ENCODE peak calls at places on chromosomes 1 and 21, in seven cellular contexts. One of them, this sample, is unnamed.

GRCh38 chr1:228697209-228698016 is 37.9 kb upstream of the RHOU start:
- DNase-seq in mesendoderm: no peak
- DNase-seq in aorta: peak; percentile 86
- DNase-seq in effector memory CD8-positive, alpha-beta T cell: no peak
- DNase-seq in HFF-Myc: peak; percentile 41
- DNase-seq in EL: peak; percentile 29
- DNase-seq in glutamatergic neuron: no peak
- DNase-seq in this sample: no peak

GRCh38 chr1:44359234-44359937 is 4.3 kb upstream of the ERI3 start:
- DNase-seq in mesendoderm: no peak
- DNase-seq in aorta: no peak
- DNase-seq in effector memory CD8-positive, alpha-beta T cell: no peak
- DNase-seq in HFF-Myc: no peak
- DNase-seq in EL: peak; percentile 18
- DNase-seq in glutamatergic neuron: no peak
- DNase-seq in this sample: no peak

GRCh38 chr21:40902299-40902698 is 55.3 kb upstream of the DSCAM start:
- DNase-seq in mesendoderm: no peak
- DNase-seq in aorta: no peak
- DNase-seq in effector memory CD8-positive, alpha-beta T cell: no peak
- DNase-seq in HFF-Myc: no peak
- DNase-seq in EL: no peak
- DNase-seq in glutamatergic neuron: no peak
- DNase-seq in this sample: no peak

GRCh38 chr21:34949045-34949444 is 100.1 kb downstream of the RUNX1 start:
- DNase-seq in mesendoderm: no peak
- DNase-seq in aorta: no peak
- DNase-seq in effector memory CD8-positive, alpha-beta T cell: no peak
- DNase-seq in HFF-Myc: no peak
- DNase-seq in EL: no peak
- DNase-seq in glutamatergic neuron: no peak
- DNase-seq in this sample: no peak

GRCh38 chr1:75097686-75098085 is 36.5 kb upstream of the LHX8 start:
- DNase-seq in mesendoderm: no peak
- DNase-seq in aorta: no peak
- DNase-seq in effector memory CD8-positive, alpha-beta T cell: no peak
- DNase-seq in HFF-Myc: no peak
- DNase-seq in EL: no peak
- DNase-seq in glutamatergic neuron: no peak
- DNase-seq in this sample: no peak

GRCh38 chr1:230909974-230910754 is 41.8 kb upstream of the C1orf198 start:
- DNase-seq in mesendoderm: no peak
- DNase-seq in aorta: peak; percentile 87
- DNase-seq in effector memory CD8-positive, alpha-beta T cell: no peak
- DNase-seq in HFF-Myc: no peak
- DNase-seq in EL: no peak
- DNase-seq in glutamatergic neuron: no peak
- DNase-seq in this sample: no peak

GRCh38 chr21:45110873-45111624 is 36.7 kb downstream of the ADARB1 start:
- DNase-seq in mesendoderm: no peak
- DNase-seq in aorta: no peak
- DNase-seq in effector memory CD8-positive, alpha-beta T cell: no peak
- DNase-seq in HFF-Myc: no peak
- DNase-seq in EL: no peak
- DNase-seq in glutamatergic neuron: no peak
- DNase-seq in this sample: no peak

GRCh38 chr21:25925064-25925463 is 190.3 kb downstream of the GABPA start:
- DNase-seq in mesendoderm: no peak
- DNase-seq in aorta: no peak
- DNase-seq in effector memory CD8-positive, alpha-beta T cell: no peak
- DNase-seq in HFF-Myc: no peak
- DNase-seq in EL: no peak
- DNase-seq in glutamatergic neuron: no peak
- DNase-seq in this sample: no peak

GRCh38 chr21:42892582-42892930 is 553 bp upstream of the NDUFV3 start:
- DNase-seq in mesendoderm: no peak
- DNase-seq in aorta: no peak
- DNase-seq in effector memory CD8-positive, alpha-beta T cell: no peak
- DNase-seq in HFF-Myc: no peak
- DNase-seq in EL: no peak
- DNase-seq in glutamatergic neuron: no peak
- DNase-seq in this sample: no peak

GRCh38 chr1:103129255-103129654 is 20.9 kb upstream of the COL11A1 start:
- DNase-seq in mesendoderm: no peak
- DNase-seq in aorta: no peak
- DNase-seq in effector memory CD8-positive, alpha-beta T cell: no peak
- DNase-seq in HFF-Myc: no peak
- DNase-seq in EL: peak; percentile 94
- DNase-seq in glutamatergic neuron: no peak
- DNase-seq in this sample: no peak

GRCh38 chr1:64936958-64937357 is 29.4 kb downstream of the JAK1 start:
- DNase-seq in mesendoderm: no peak
- DNase-seq in aorta: no peak
- DNase-seq in effector memory CD8-positive, alpha-beta T cell: no peak
- DNase-seq in HFF-Myc: no peak
- DNase-seq in EL: peak; percentile 16
- DNase-seq in glutamatergic neuron: no peak
- DNase-seq in this sample: no peak

GRCh38 chr1:159826436-159827101 is at the start of gene SLAMF8:
- DNase-seq in mesendoderm: no peak
- DNase-seq in aorta: no peak
- DNase-seq in effector memory CD8-positive, alpha-beta T cell: peak; percentile 64
- DNase-seq in HFF-Myc: no peak
- DNase-seq in EL: peak; percentile 22
- DNase-seq in glutamatergic neuron: no peak
- DNase-seq in this sample: peak; percentile 84

GRCh38 chr21:42229676-42230075 is 10.7 kb downstream of the ABCG1 start:
- DNase-seq in mesendoderm: no peak
- DNase-seq in aorta: no peak
- DNase-seq in effector memory CD8-positive, alpha-beta T cell: no peak
- DNase-seq in HFF-Myc: no peak
- DNase-seq in EL: no peak
- DNase-seq in glutamatergic neuron: no peak
- DNase-seq in this sample: no peak

GRCh38 chr1:65992160-65993046 is 199.7 kb downstream of the PDE4B start:
- DNase-seq in mesendoderm: peak; percentile 3
- DNase-seq in aorta: no peak
- DNase-seq in effector memory CD8-positive, alpha-beta T cell: no peak
- DNase-seq in HFF-Myc: no peak
- DNase-seq in EL: no peak
- DNase-seq in glutamatergic neuron: no peak
- DNase-seq in this sample: no peak

GRCh38 chr1:8745749-8746390 is 71.6 kb downstream of the RERE start:
- DNase-seq in mesendoderm: no peak
- DNase-seq in aorta: no peak
- DNase-seq in effector memory CD8-positive, alpha-beta T cell: no peak
- DNase-seq in HFF-Myc: no peak
- DNase-seq in EL: no peak
- DNase-seq in glutamatergic neuron: no peak
- DNase-seq in this sample: no peak

GRCh38 chr1:202084791-202085681 is 37.7 kb upstream of the GPR37L1 start:
- DNase-seq in mesendoderm: no peak
- DNase-seq in aorta: no peak
- DNase-seq in effector memory CD8-positive, alpha-beta T cell: no peak
- DNase-seq in HFF-Myc: no peak
- DNase-seq in EL: no peak
- DNase-seq in glutamatergic neuron: no peak
- DNase-seq in this sample: no peak

GRCh38 chr1:197184190-197184589 is 37.7 kb upstream of the ASPM start:
- DNase-seq in mesendoderm: no peak
- DNase-seq in aorta: no peak
- DNase-seq in effector memory CD8-positive, alpha-beta T cell: no peak
- DNase-seq in HFF-Myc: no peak
- DNase-seq in EL: no peak
- DNase-seq in glutamatergic neuron: no peak
- DNase-seq in this sample: no peak

GRCh38 chr21:26491663-26492062 is 81.4 kb downstream of the CYYR1 start:
- DNase-seq in mesendoderm: no peak
- DNase-seq in aorta: no peak
- DNase-seq in effector memory CD8-positive, alpha-beta T cell: no peak
- DNase-seq in HFF-Myc: no peak
- DNase-seq in EL: no peak
- DNase-seq in glutamatergic neuron: no peak
- DNase-seq in this sample: no peak

GRCh38 chr1:11598461-11598860 is 55.8 kb downstream of the FBXO2 start:
- DNase-seq in mesendoderm: no peak
- DNase-seq in aorta: no peak
- DNase-seq in effector memory CD8-positive, alpha-beta T cell: no peak
- DNase-seq in HFF-Myc: no peak
- DNase-seq in EL: peak; percentile 6
- DNase-seq in glutamatergic neuron: no peak
- DNase-seq in this sample: no peak

GRCh38 chr1:119449964-119450363 is 35.0 kb downstream of the HSD3B2 start:
- DNase-seq in mesendoderm: peak; percentile 70
- DNase-seq in aorta: no peak
- DNase-seq in effector memory CD8-positive, alpha-beta T cell: no peak
- DNase-seq in HFF-Myc: no peak
- DNase-seq in EL: no peak
- DNase-seq in glutamatergic neuron: no peak
- DNase-seq in this sample: no peak

GRCh38 chr1:209405183-209405823 is 178.2 kb upstream of the CAMK1G start:
- DNase-seq in mesendoderm: no peak
- DNase-seq in aorta: no peak
- DNase-seq in effector memory CD8-positive, alpha-beta T cell: no peak
- DNase-seq in HFF-Myc: no peak
- DNase-seq in EL: peak; percentile 75
- DNase-seq in glutamatergic neuron: no peak
- DNase-seq in this sample: no peak

GRCh38 chr1:109914587-109915240 is 4.1 kb downstream of the CSF1 start:
- DNase-seq in mesendoderm: no peak
- DNase-seq in aorta: peak; percentile 81
- DNase-seq in effector memory CD8-positive, alpha-beta T cell: no peak
- DNase-seq in HFF-Myc: peak; percentile 74
- DNase-seq in EL: peak; percentile 56
- DNase-seq in glutamatergic neuron: no peak
- DNase-seq in this sample: peak; percentile 56

GRCh38 chr1:174883361-174883760 is 116.4 kb upstream of the CACYBP start:
- DNase-seq in mesendoderm: peak; percentile 95
- DNase-seq in aorta: no peak
- DNase-seq in effector memory CD8-positive, alpha-beta T cell: no peak
- DNase-seq in HFF-Myc: peak; percentile 22
- DNase-seq in EL: peak; percentile 7
- DNase-seq in glutamatergic neuron: no peak
- DNase-seq in this sample: no peak

GRCh38 chr1:47593598-47594285 is 155.9 kb downstream of the FOXD2 start:
- DNase-seq in mesendoderm: no peak
- DNase-seq in aorta: no peak
- DNase-seq in effector memory CD8-positive, alpha-beta T cell: no peak
- DNase-seq in HFF-Myc: no peak
- DNase-seq in EL: no peak
- DNase-seq in glutamatergic neuron: no peak
- DNase-seq in this sample: no peak

GRCh38 chr1:236371083-236371482 is 23.0 kb upstream of the EDARADD start:
- DNase-seq in mesendoderm: no peak
- DNase-seq in aorta: no peak
- DNase-seq in effector memory CD8-positive, alpha-beta T cell: no peak
- DNase-seq in HFF-Myc: no peak
- DNase-seq in EL: no peak
- DNase-seq in glutamatergic neuron: no peak
- DNase-seq in this sample: no peak

GRCh38 chr1:247517795-247518612 is 18.2 kb downstream of the OR2C3 start:
- DNase-seq in mesendoderm: no peak
- DNase-seq in aorta: no peak
- DNase-seq in effector memory CD8-positive, alpha-beta T cell: no peak
- DNase-seq in HFF-Myc: no peak
- DNase-seq in EL: no peak
- DNase-seq in glutamatergic neuron: no peak
- DNase-seq in this sample: no peak

GRCh38 chr1:211133393-211133840 is 531 bp downstream of the KCNH1 start:
- DNase-seq in mesendoderm: peak; percentile 41
- DNase-seq in aorta: peak; percentile 76
- DNase-seq in effector memory CD8-positive, alpha-beta T cell: no peak
- DNase-seq in HFF-Myc: no peak
- DNase-seq in EL: peak; percentile 52
- DNase-seq in glutamatergic neuron: no peak
- DNase-seq in this sample: peak; percentile 72

GRCh38 chr1:64967381-64967780 is 1.0 kb upstream of the JAK1 start:
- DNase-seq in mesendoderm: no peak
- DNase-seq in aorta: no peak
- DNase-seq in effector memory CD8-positive, alpha-beta T cell: no peak
- DNase-seq in HFF-Myc: no peak
- DNase-seq in EL: no peak
- DNase-seq in glutamatergic neuron: no peak
- DNase-seq in this sample: peak; percentile 78

GRCh38 chr1:156707486-156708244 is 2.3 kb upstream of the CRABP2 start:
- DNase-seq in mesendoderm: peak; percentile 87
- DNase-seq in aorta: no peak
- DNase-seq in effector memory CD8-positive, alpha-beta T cell: no peak
- DNase-seq in HFF-Myc: peak; percentile 69
- DNase-seq in EL: peak; percentile 63
- DNase-seq in glutamatergic neuron: no peak
- DNase-seq in this sample: no peak

GRCh38 chr1:44786138-44786840 is 1.7 kb downstream of the BEST4 start:
- DNase-seq in mesendoderm: peak; percentile 84
- DNase-seq in aorta: peak; percentile 89
- DNase-seq in effector memory CD8-positive, alpha-beta T cell: peak; percentile 79
- DNase-seq in HFF-Myc: no peak
- DNase-seq in EL: peak; percentile 65
- DNase-seq in glutamatergic neuron: peak; percentile 82
- DNase-seq in this sample: peak; percentile 94

This sample was measured in spleen.